ENCODE peak calls at places on chromosomes 7 and 10, in seven cellular contexts. D, K, O, B, G, I and N are unnamed samples. For H3K4me1, the result is how much of the 10 kb centered on the place peaks cover.

GRCh38 chr10:70714961-70715360 is 42.7 kb downstream of the ADAMTS14 start:
- DNase-seq in D (no peak), K (no peak), O (no peak), B (no peak), G (no peak), I (no peak), N (no peak)

GRCh38 chr10:36542493-36542892 is 582.9 kb upstream of the ANKRD30A start:
- DNase-seq in D (no peak), K (no peak), O (no peak), B (no peak), G (no peak), I (no peak), N (no peak)

GRCh38 chr10:102715880-102716279 is 1.4 kb downstream of the SFXN2 start:
- DNase-seq in D (no peak), K (no peak), O (no peak), B (no peak), G (no peak), I (no peak), N (no peak)

GRCh38 chr7:66187894-66188293 is 17.2 kb upstream of the TPST1 start:
- DNase-seq in D (no peak), K (no peak), O (no peak), B (peak), G (no peak), I (peak), N (no peak)

GRCh38 chr7:111827863-111828504 is 265.7 kb upstream of the IMMP2L start:
- DNase-seq in D (no peak), K (peak), O (no peak), B (no peak), G (no peak), I (peak), N (no peak)

GRCh38 chr10:100355069-100355468 is 8.0 kb downstream of the SCD start:
- DNase-seq in D (no peak), K (no peak), O (no peak), B (no peak), G (no peak), I (no peak), N (no peak)

GRCh38 chr10:114821915-114822770 is 563 bp downstream of the FHIP2A start:
- DNase-seq in D (peak), K (peak), O (peak), B (no peak), G (no peak), I (peak), N (peak)

GRCh38 chr10:91935886-91936285 is 12.3 kb downstream of the BTAF1 start:
- DNase-seq in D (no peak), K (no peak), O (no peak), B (no peak), G (no peak), I (no peak), N (no peak)

GRCh38 chr7:69825031-69825681 is 226.9 kb downstream of the AUTS2 start:
- DNase-seq in D (no peak), K (peak), O (no peak), B (no peak), G (no peak), I (no peak), N (no peak)

GRCh38 chr10:5589963-5590511 is 65.3 kb downstream of the CALML3 start:
- DNase-seq in D (no peak), K (no peak), O (no peak), B (no peak), G (no peak), I (no peak), N (no peak)

GRCh38 chr10:87054373-87055295 is 34.5 kb downstream of the FAM25A start:
- DNase-seq in D (no peak), K (peak), O (no peak), B (no peak), G (no peak), I (no peak), N (no peak)

GRCh38 chr7:84688671-84689070 is 494.1 kb upstream of the SEMA3A start:
- DNase-seq in D (no peak), K (peak), O (no peak), B (no peak), G (no peak), I (no peak), N (no peak)

GRCh38 chr10:15585303-15585715 is 134.4 kb downstream of the ITGA8 start:
- DNase-seq in D (peak), K (peak), O (no peak), B (peak), G (peak), I (peak), N (peak)

GRCh38 chr7:44278451-44279161 is 46.8 kb downstream of the CAMK2B start:
- DNase-seq in D (peak), K (no peak), O (no peak), B (peak), G (no peak), I (no peak), N (no peak)

GRCh38 chr7:105580022-105580740 is 1.1 kb downstream of the EFCAB10 start:
- DNase-seq in D (no peak), K (peak), O (no peak), B (no peak), G (no peak), I (no peak), N (no peak)

GRCh38 chr10:71138126-71138860 is 74.1 kb upstream of the UNC5B start:
- DNase-seq in D (peak), K (no peak), O (no peak), B (peak), G (no peak), I (no peak), N (peak)

GRCh38 chr10:11381023-11381422 is 230.4 kb downstream of the USP6NL start:
- DNase-seq in D (no peak), K (no peak), O (no peak), B (no peak), G (no peak), I (no peak), N (no peak)

GRCh38 chr7:135716677-135717238 is 11.2 kb downstream of the SLC13A4 start:
- DNase-seq in D (no peak), K (peak), O (no peak), B (no peak), G (no peak), I (no peak), N (no peak)

GRCh38 chr10:97261188-97261587 is 31.2 kb downstream of the ARHGAP19 start:
- DNase-seq in D (no peak), K (no peak), O (no peak), B (no peak), G (no peak), I (no peak), N (no peak)

GRCh38 chr7:30804078-30804661 is 33.0 kb downstream of the MINDY4 start:
- DNase-seq in D (no peak), K (peak), O (no peak), B (no peak), G (no peak), I (no peak), N (no peak)

GRCh38 chr10:21195149-21195731 is 298.1 kb upstream of the NEBL start:
- DNase-seq in D (no peak), K (no peak), O (no peak), B (no peak), G (no peak), I (no peak), N (no peak)

GRCh38 chr10:89414879-89415821 is 782 bp downstream of the IFIT5 start:
- DNase-seq in D (peak), K (peak), O (peak), B (peak), G (no peak), I (peak), N (peak)

GRCh38 chr10:124739119-124739921 is 4.9 kb downstream of the FAM53B start:
- DNase-seq in D (no peak), K (no peak), O (no peak), B (no peak), G (no peak), I (peak), N (peak)

GRCh38 chr10:124741281-124741921 is 2.8 kb downstream of the FAM53B start:
- DNase-seq in D (peak), K (peak), O (peak), B (peak), G (peak), I (peak), N (peak)

GRCh38 chr10:124741922-124742417 is 2.2 kb downstream of the FAM53B start:
- DNase-seq in D (peak), K (no peak), O (no peak), B (no peak), G (no peak), I (peak), N (no peak)

GRCh38 chr10:124739996-124740373 is 4.2 kb downstream of the FAM53B start:
- DNase-seq in D (no peak), K (no peak), O (no peak), B (no peak), G (no peak), I (peak), N (no peak)

GRCh38 chr10:124740374-124741280 is 3.6 kb downstream of the FAM53B start:
- DNase-seq in D (peak), K (no peak), O (no peak), B (peak), G (no peak), I (peak), N (peak)
- H3K4me1 ChIP-seq in D (half or more), K (under half), O (half or more), B (half or more), G (half or more), I (under half), N (under half)

DNA sequence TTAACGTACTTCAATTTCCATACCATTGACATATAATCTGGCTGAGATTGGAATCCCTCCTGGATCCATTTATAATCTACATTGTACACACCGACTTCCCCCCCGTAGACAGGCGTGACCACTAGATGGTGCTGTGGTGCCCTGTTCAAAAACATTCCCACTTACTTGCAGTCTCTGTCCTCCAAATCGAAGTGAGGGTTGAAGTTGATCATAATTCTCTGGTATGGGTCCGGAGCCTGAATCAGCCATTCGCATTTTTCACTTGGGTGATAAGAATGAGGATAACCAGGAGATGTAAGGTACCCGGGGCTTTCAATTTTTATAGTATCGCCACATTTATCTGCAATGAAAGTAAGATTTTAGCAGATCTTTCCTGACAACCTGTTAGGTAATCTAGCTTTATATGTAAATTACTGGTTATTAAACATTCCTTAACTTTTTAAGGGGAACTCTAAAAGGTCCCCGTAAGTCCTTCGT is 3.9 kb downstream of the NRP1 start:
- DNase-seq in D (peak), K (peak), O (peak), B (peak), G (peak), I (peak), N (peak)
- H3K27ac ChIP-seq in D (peak), K (no peak), O (no peak), B (peak), G (no peak), I (peak), N (no peak)

GRCh38 chr7:75916259-75916658 is 1.3 kb downstream of the POR start:
- DNase-seq in D (no peak), K (no peak), O (no peak), B (no peak), G (no peak), I (no peak), N (no peak)

GRCh38 chr7:75914169-75914654 is 743 bp upstream of the POR start:
- DNase-seq in D (peak), K (no peak), O (no peak), B (peak), G (no peak), I (no peak), N (peak)

GRCh38 chr7:75914655-75915415 is at the start of gene POR:
- DNase-seq in D (peak), K (peak), O (peak), B (peak), G (peak), I (peak), N (peak)

GRCh38 chr7:75916685-75917634 is 2.0 kb downstream of the POR start:
- DNase-seq in D (no peak), K (no peak), O (no peak), B (no peak), G (no peak), I (no peak), N (no peak)

DNA sequence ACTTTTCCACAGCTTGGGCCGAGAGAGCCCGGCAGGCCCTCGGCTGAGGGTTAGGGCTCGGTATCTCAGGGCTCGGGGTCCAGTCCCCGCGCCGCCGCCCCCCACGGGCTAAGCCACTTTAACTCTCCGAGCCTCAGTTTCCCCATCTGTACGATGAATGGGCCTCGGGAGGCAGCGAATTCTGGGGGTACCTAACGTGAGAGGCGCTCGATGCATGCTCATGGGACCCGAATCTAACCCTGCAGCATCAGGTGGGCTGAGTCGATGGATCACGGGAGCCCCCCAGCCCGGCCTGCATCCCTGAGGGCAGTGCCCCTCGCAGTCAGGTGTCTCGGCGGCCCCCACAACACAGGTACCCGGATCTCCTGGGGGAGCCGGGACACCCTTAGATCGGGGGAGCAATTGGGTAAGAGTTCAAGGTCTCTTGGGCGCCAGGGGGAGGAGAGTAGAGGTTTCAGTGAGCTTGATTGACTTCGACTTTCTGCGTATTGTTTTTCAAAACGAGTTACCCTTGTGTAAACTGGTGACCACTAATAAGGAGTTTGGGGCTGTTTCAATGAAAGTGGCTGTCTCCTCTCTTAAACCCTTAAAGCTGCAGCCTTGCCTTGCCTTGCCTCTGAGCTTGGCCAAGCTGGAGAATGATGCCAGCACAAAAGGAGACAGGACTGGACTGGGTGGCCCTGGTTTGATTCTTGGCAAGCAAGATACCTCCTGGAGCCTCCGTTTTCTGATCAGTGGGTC is 631 bp downstream of the POR start:
- DNase-seq in D (peak), K (peak), O (no peak), B (peak), G (peak), I (no peak), N (peak)
- H3K4me1 ChIP-seq in D (under half), K (under half), O (under half), B (under half), G (under half), I (under half), N (under half)

DNA sequence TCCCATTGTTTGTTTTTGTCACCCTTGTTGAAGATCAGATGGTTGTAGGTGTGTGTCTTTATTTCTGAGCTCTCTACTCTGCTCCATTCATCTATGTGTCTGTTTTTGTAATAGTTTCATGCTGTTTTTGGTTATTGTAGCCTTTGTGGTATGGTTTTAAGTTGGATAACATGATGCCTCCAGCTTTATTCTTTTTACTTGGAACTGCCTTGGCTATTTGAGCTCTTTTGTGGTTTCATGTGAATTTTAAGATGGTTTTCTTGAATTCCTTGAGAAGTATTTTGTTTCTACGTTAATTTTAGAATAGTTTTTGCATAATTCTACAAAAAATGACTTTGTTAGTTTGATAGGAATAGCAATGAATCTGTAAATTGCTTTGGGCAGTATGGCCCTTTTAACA is 170.0 kb upstream of the IGFBP3 start:
- DNase-seq in D (no peak), K (no peak), O (no peak), B (no peak), G (no peak), I (no peak), N (no peak)
- H3K27ac ChIP-seq in D (no peak), K (no peak), O (no peak), B (no peak), G (no peak), I (no peak), N (no peak)

GRCh38 chr10:73866621-73867020 is 7.7 kb downstream of the CAMK2G start:
- DNase-seq in D (no peak), K (no peak), O (no peak), B (no peak), G (no peak), I (no peak), N (no peak)

GRCh38 chr10:73868655-73869195 is 5.6 kb downstream of the CAMK2G start:
- DNase-seq in D (no peak), K (no peak), O (no peak), B (no peak), G (no peak), I (no peak), N (no peak)

GRCh38 chr10:73865459-73866442 is 8.6 kb downstream of the CAMK2G start:
- DNase-seq in D (peak), K (no peak), O (peak), B (no peak), G (peak), I (peak), N (peak)

GRCh38 chr10:73867871-73868631 is 6.3 kb downstream of the CAMK2G start:
- DNase-seq in D (peak), K (no peak), O (no peak), B (no peak), G (no peak), I (no peak), N (no peak)

GRCh38 chr10:73867126-73867807 is 7.1 kb downstream of the CAMK2G start:
- DNase-seq in D (no peak), K (no peak), O (no peak), B (no peak), G (no peak), I (no peak), N (no peak)
- H3K4me1 ChIP-seq in D (under half), K (under half), O (half or more), B (under half), G (half or more), I (under half), N (under half)

DNA sequence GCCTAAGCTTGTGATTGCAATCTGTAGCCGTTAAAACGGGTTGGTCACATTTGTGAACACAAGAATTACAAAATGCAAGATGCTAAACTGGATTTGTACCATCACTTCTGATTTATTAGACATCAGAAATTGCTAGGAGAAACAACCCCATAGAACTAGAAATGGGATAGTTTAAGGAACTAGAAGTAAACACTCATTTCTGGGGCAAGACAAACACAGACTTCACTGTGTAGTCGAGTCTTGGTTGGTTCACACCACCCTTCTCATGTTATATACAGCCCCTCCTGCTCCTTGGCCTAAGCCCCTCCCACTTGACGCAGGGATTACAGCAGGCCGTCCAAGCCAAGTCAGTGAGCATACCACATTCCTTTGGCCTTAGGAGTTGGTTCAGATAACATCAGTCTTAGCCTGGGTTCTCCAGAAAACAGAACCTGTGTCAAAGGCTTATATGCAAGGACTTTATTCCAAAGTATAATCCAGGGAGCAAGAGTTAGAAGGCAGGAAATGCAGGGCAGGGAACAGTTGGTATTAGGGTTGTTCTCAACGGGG is 2.0 kb upstream of the NRAP start:
- DNase-seq in D (no peak), K (no peak), O (no peak), B (no peak), G (no peak), I (no peak), N (no peak)
- H3K27ac ChIP-seq in D (no peak), K (no peak), O (no peak), B (no peak), G (no peak), I (peak), N (no peak)

GRCh38 chr7:124780056-124780455 is 14.5 kb upstream of the GPR37 start:
- DNase-seq in D (no peak), K (no peak), O (no peak), B (no peak), G (no peak), I (no peak), N (no peak)
- H3K4me1 ChIP-seq in D (under half), K (under half), O (under half), B (under half), G (under half), I (under half), N (under half)

DNA sequence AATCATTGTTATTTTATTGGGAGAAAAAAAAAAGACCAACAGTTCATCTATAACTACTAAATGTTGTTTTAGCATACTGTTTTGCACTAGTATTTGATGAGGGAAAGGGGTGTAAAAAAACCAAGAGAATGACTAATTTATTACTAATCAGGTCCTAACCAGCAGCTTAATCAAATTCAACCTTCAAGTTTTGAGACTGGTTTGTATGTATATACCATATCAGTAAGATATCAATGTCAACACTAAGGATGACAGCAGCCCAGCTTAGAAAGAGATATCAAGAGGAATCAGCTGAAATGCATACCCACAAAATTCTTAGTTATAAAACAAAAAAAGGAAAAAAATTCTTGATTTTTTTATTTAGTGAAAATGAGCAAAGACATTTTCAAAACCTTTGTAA is 122.6 kb downstream of the KMT2C start:
- DNase-seq in D (no peak), K (no peak), O (no peak), B (no peak), G (no peak), I (no peak), N (no peak)
- H3K27ac ChIP-seq in D (no peak), K (no peak), O (no peak), B (no peak), G (no peak), I (no peak), N (no peak)